ENCODE peak calls at places on chromosome 7, in six cellular contexts. One of them, this sample, is unnamed.

GRCh38 chr7:47153076-47153475 is 428.8 kb downstream of the TNS3 start:
- DNase-seq in mesenchymal stem cell: peak
- DNase-seq in neuronal stem cell: no peak
- DNase-seq in IMR-90: peak
- DNase-seq in mesendoderm: no peak
- DNase-seq in H1: no peak
- DNase-seq in this sample: no peak

GRCh38 chr7:55254596-55255500 is 110.3 kb upstream of the LANCL2 start:
- DNase-seq in mesenchymal stem cell: peak
- DNase-seq in neuronal stem cell: peak
- DNase-seq in IMR-90: peak
- DNase-seq in mesendoderm: peak
- DNase-seq in H1: peak
- DNase-seq in this sample: peak

GRCh38 chr7:98133181-98133580 is 26.5 kb downstream of the LMTK2 start:
- DNase-seq in mesenchymal stem cell: peak
- DNase-seq in neuronal stem cell: no peak
- DNase-seq in IMR-90: no peak
- DNase-seq in mesendoderm: no peak
- DNase-seq in H1: no peak
- DNase-seq in this sample: no peak

GRCh38 chr7:110010379-110010778 is 1080.5 kb upstream of the LRRN3 start:
- DNase-seq in mesenchymal stem cell: no peak
- DNase-seq in neuronal stem cell: no peak
- DNase-seq in IMR-90: no peak
- DNase-seq in mesendoderm: peak
- DNase-seq in H1: no peak
- DNase-seq in this sample: no peak

GRCh38 chr7:144477348-144477747 is 73.9 kb upstream of the NOBOX start:
- DNase-seq in mesenchymal stem cell: no peak
- DNase-seq in neuronal stem cell: no peak
- DNase-seq in IMR-90: no peak
- DNase-seq in mesendoderm: no peak
- DNase-seq in H1: no peak
- DNase-seq in this sample: no peak

GRCh38 chr7:158649279-158649678 is 55.3 kb downstream of the NCAPG2 start:
- DNase-seq in mesenchymal stem cell: peak
- DNase-seq in neuronal stem cell: no peak
- DNase-seq in IMR-90: peak
- DNase-seq in mesendoderm: no peak
- DNase-seq in H1: no peak
- DNase-seq in this sample: no peak

GRCh38 chr7:37901236-37901827 is 15.3 kb downstream of the SFRP4 start:
- DNase-seq in mesenchymal stem cell: peak
- DNase-seq in neuronal stem cell: peak
- DNase-seq in IMR-90: peak
- DNase-seq in mesendoderm: peak
- DNase-seq in H1: no peak
- DNase-seq in this sample: no peak

GRCh38 chr7:44348300-44348699 is 22.9 kb upstream of the CAMK2B start:
- DNase-seq in mesenchymal stem cell: peak
- DNase-seq in neuronal stem cell: no peak
- DNase-seq in IMR-90: peak
- DNase-seq in mesendoderm: peak
- DNase-seq in H1: no peak
- DNase-seq in this sample: peak

GRCh38 chr7:80145780-80146422 is 11.3 kb downstream of the GNAI1 start:
- DNase-seq in mesenchymal stem cell: peak
- DNase-seq in neuronal stem cell: no peak
- DNase-seq in IMR-90: peak
- DNase-seq in mesendoderm: peak
- DNase-seq in H1: no peak
- DNase-seq in this sample: no peak

GRCh38 chr7:66627876-66628360 is 763 bp upstream of the KCTD7 start:
- DNase-seq in mesenchymal stem cell: no peak
- DNase-seq in neuronal stem cell: no peak
- DNase-seq in IMR-90: no peak
- DNase-seq in mesendoderm: no peak
- DNase-seq in H1: no peak
- DNase-seq in this sample: no peak

GRCh38 chr7:3393862-3394261 is 92.8 kb downstream of the SDK1 start:
- DNase-seq in mesenchymal stem cell: no peak
- DNase-seq in neuronal stem cell: no peak
- DNase-seq in IMR-90: no peak
- DNase-seq in mesendoderm: no peak
- DNase-seq in H1: no peak
- DNase-seq in this sample: no peak

GRCh38 chr7:142557971-142558582 is 191.2 kb upstream of the PRSS1 start:
- DNase-seq in mesenchymal stem cell: no peak
- DNase-seq in neuronal stem cell: peak
- DNase-seq in IMR-90: peak
- DNase-seq in mesendoderm: peak
- DNase-seq in H1: peak
- DNase-seq in this sample: peak

GRCh38 chr7:46747222-46747621 is 826.1 kb upstream of the IGFBP3 start:
- DNase-seq in mesenchymal stem cell: no peak
- DNase-seq in neuronal stem cell: no peak
- DNase-seq in IMR-90: no peak
- DNase-seq in mesendoderm: peak
- DNase-seq in H1: no peak
- DNase-seq in this sample: no peak

GRCh38 chr7:124032369-124033092 is at the start of gene TMEM229A:
- DNase-seq in mesenchymal stem cell: peak
- DNase-seq in neuronal stem cell: peak
- DNase-seq in IMR-90: peak
- DNase-seq in mesendoderm: peak
- DNase-seq in H1: peak
- DNase-seq in this sample: peak

GRCh38 chr7:116463956-116464355 is 35.6 kb upstream of the CAV2 start:
- DNase-seq in mesenchymal stem cell: no peak
- DNase-seq in neuronal stem cell: no peak
- DNase-seq in IMR-90: no peak
- DNase-seq in mesendoderm: no peak
- DNase-seq in H1: no peak
- DNase-seq in this sample: no peak

GRCh38 chr7:19489162-19489820 is 219.5 kb downstream of the POLR1F start:
- DNase-seq in mesenchymal stem cell: no peak
- DNase-seq in neuronal stem cell: no peak
- DNase-seq in IMR-90: no peak
- DNase-seq in mesendoderm: no peak
- DNase-seq in H1: no peak
- DNase-seq in this sample: no peak

GRCh38 chr7:4916115-4916514 is 32.6 kb upstream of the RADIL start:
- DNase-seq in mesenchymal stem cell: no peak
- DNase-seq in neuronal stem cell: no peak
- DNase-seq in IMR-90: no peak
- DNase-seq in mesendoderm: no peak
- DNase-seq in H1: no peak
- DNase-seq in this sample: no peak

GRCh38 chr7:149456770-149457421 is 4.0 kb downstream of the ZNF777 start:
- DNase-seq in mesenchymal stem cell: no peak
- DNase-seq in neuronal stem cell: no peak
- DNase-seq in IMR-90: peak
- DNase-seq in mesendoderm: no peak
- DNase-seq in H1: no peak
- DNase-seq in this sample: no peak

GRCh38 chr7:27148031-27148775 is 629 bp upstream of the HOXA6 start:
- DNase-seq in mesenchymal stem cell: no peak
- DNase-seq in neuronal stem cell: no peak
- DNase-seq in IMR-90: no peak
- DNase-seq in mesendoderm: no peak
- DNase-seq in H1: no peak
- DNase-seq in this sample: no peak

GRCh38 chr7:149181136-149181790 is 14.1 kb upstream of the ZNF282 start:
- DNase-seq in mesenchymal stem cell: no peak
- DNase-seq in neuronal stem cell: no peak
- DNase-seq in IMR-90: no peak
- DNase-seq in mesendoderm: no peak
- DNase-seq in H1: no peak
- DNase-seq in this sample: no peak

GRCh38 chr7:158227258-158227657 is 360.4 kb downstream of the PTPRN2 start:
- DNase-seq in mesenchymal stem cell: no peak
- DNase-seq in neuronal stem cell: no peak
- DNase-seq in IMR-90: no peak
- DNase-seq in mesendoderm: no peak
- DNase-seq in H1: no peak
- DNase-seq in this sample: no peak

GRCh38 chr7:42678315-42678714 is 233.6 kb downstream of the C7orf25 start:
- DNase-seq in mesenchymal stem cell: no peak
- DNase-seq in neuronal stem cell: no peak
- DNase-seq in IMR-90: no peak
- DNase-seq in mesendoderm: no peak
- DNase-seq in H1: no peak
- DNase-seq in this sample: no peak

GRCh38 chr7:28371846-28372245 is 40.5 kb upstream of the CREB5 start:
- DNase-seq in mesenchymal stem cell: no peak
- DNase-seq in neuronal stem cell: no peak
- DNase-seq in IMR-90: no peak
- DNase-seq in mesendoderm: no peak
- DNase-seq in H1: no peak
- DNase-seq in this sample: no peak

GRCh38 chr7:157124655-157125054 is 14.1 kb upstream of the UBE3C start:
- DNase-seq in mesenchymal stem cell: no peak
- DNase-seq in neuronal stem cell: no peak
- DNase-seq in IMR-90: peak
- DNase-seq in mesendoderm: no peak
- DNase-seq in H1: no peak
- DNase-seq in this sample: no peak

GRCh38 chr7:157120181-157120580 is 18.5 kb upstream of the UBE3C start:
- DNase-seq in mesenchymal stem cell: no peak
- DNase-seq in neuronal stem cell: no peak
- DNase-seq in IMR-90: no peak
- DNase-seq in mesendoderm: no peak
- DNase-seq in H1: no peak
- DNase-seq in this sample: no peak

GRCh38 chr7:157122800-157123495 is 15.8 kb upstream of the UBE3C start:
- DNase-seq in mesenchymal stem cell: no peak
- DNase-seq in neuronal stem cell: peak
- DNase-seq in IMR-90: no peak
- DNase-seq in mesendoderm: no peak
- DNase-seq in H1: no peak
- DNase-seq in this sample: no peak

GRCh38 chr7:157117796-157118195 is 20.9 kb upstream of the UBE3C start:
- DNase-seq in mesenchymal stem cell: no peak
- DNase-seq in neuronal stem cell: no peak
- DNase-seq in IMR-90: no peak
- DNase-seq in mesendoderm: no peak
- DNase-seq in H1: no peak
- DNase-seq in this sample: no peak

GRCh38 chr7:157121184-157121715 is 17.5 kb upstream of the UBE3C start:
- DNase-seq in mesenchymal stem cell: no peak
- DNase-seq in neuronal stem cell: no peak
- DNase-seq in IMR-90: no peak
- DNase-seq in mesendoderm: no peak
- DNase-seq in H1: no peak
- DNase-seq in this sample: no peak
- H2BK15ac ChIP-seq in mesenchymal stem cell: no peak
- H2BK15ac ChIP-seq in neuronal stem cell: no peak
- H2BK15ac ChIP-seq in IMR-90: no peak
- H2BK15ac ChIP-seq in mesendoderm: no peak
- H2BK15ac ChIP-seq in H1: no peak
- H2BK15ac ChIP-seq in this sample: no peak

DNA sequence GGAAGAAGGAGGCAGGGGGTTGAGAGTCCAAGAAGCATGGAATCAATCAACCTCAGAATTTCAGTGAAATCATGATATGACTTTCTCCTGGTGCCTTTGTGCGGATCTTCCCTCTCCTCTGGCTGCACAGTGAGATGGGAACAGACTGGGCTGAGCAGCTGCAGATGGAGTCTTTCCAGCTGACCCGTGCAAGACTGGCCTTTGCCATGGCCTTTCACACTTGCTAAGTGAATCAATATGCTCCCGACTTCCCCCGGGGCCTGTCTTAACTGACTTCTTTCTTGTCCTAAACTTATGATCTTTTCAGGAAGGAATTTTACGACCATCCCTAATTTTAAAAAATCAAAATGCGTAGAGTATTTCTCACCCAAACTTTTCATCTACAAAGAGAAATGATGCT is 469.9 kb downstream of the GALNT17 start:
- DNase-seq in mesenchymal stem cell: no peak
- DNase-seq in neuronal stem cell: no peak
- DNase-seq in IMR-90: no peak
- DNase-seq in mesendoderm: no peak
- DNase-seq in H1: no peak
- DNase-seq in this sample: no peak
- H2BK15ac ChIP-seq in mesenchymal stem cell: no peak
- H2BK15ac ChIP-seq in neuronal stem cell: no peak
- H2BK15ac ChIP-seq in IMR-90: no peak
- H2BK15ac ChIP-seq in mesendoderm: no peak
- H2BK15ac ChIP-seq in H1: no peak
- H2BK15ac ChIP-seq in this sample: no peak

DNA sequence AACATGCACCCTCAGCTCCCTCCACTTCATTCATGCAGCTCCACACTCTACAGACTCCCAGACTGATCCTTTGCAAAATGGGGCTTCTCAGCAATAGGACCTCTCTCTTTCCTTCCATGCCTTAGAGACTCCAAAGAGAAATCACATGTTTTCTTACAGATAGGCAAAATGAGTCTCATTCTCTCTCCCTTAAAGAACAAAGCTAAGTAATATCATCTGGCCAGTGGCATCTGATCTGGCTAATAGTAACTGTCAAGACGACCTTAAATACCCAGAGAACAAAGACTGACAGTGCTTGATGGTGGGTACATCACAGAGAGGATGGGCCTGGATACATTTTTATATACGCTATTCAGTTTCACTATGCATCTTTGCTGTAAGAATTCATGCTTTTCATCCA is 43.1 kb upstream of the CALD1 start:
- DNase-seq in mesenchymal stem cell: no peak
- DNase-seq in neuronal stem cell: no peak
- DNase-seq in IMR-90: no peak
- DNase-seq in mesendoderm: no peak
- DNase-seq in H1: no peak
- DNase-seq in this sample: no peak
- H2BK15ac ChIP-seq in mesenchymal stem cell: no peak
- H2BK15ac ChIP-seq in neuronal stem cell: no peak
- H2BK15ac ChIP-seq in IMR-90: peak
- H2BK15ac ChIP-seq in mesendoderm: no peak
- H2BK15ac ChIP-seq in H1: no peak
- H2BK15ac ChIP-seq in this sample: no peak

DNA sequence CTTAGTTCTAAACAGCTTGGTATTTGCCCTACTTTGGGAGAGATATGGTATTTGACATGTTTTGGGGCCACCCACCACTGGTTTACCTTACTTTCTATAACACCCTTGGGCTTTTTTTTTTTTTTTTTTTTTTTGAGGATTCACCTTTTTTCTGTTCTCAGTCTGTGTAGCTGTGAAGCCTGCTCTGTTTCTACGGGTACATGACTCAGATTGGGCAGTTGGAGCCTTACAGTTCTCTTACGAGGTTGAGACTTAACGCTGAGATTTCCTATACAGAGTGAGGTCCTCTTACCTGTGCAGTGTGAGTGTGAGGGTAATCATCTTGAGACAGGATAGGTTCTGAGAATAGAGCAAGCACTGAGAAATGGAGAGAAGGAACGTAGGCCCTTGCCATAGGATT is 77.5 kb downstream of the CDK13 start:
- DNase-seq in mesenchymal stem cell: no peak
- DNase-seq in neuronal stem cell: no peak
- DNase-seq in IMR-90: no peak
- DNase-seq in mesendoderm: no peak
- DNase-seq in H1: no peak
- DNase-seq in this sample: no peak
- H2BK15ac ChIP-seq in mesenchymal stem cell: no peak
- H2BK15ac ChIP-seq in neuronal stem cell: no peak
- H2BK15ac ChIP-seq in IMR-90: no peak
- H2BK15ac ChIP-seq in mesendoderm: no peak
- H2BK15ac ChIP-seq in H1: no peak
- H2BK15ac ChIP-seq in this sample: no peak

GRCh38 chr7:118793552-118793951 is 569.0 kb downstream of the ANKRD7 start:
- DNase-seq in mesenchymal stem cell: no peak
- DNase-seq in neuronal stem cell: no peak
- DNase-seq in IMR-90: no peak
- DNase-seq in mesendoderm: no peak
- DNase-seq in H1: no peak
- DNase-seq in this sample: no peak
- H2BK15ac ChIP-seq in mesenchymal stem cell: no peak
- H2BK15ac ChIP-seq in neuronal stem cell: no peak
- H2BK15ac ChIP-seq in IMR-90: no peak
- H2BK15ac ChIP-seq in mesendoderm: no peak
- H2BK15ac ChIP-seq in H1: no peak
- H2BK15ac ChIP-seq in this sample: no peak

This sample was measured in H9.